ENCODE peak calls at places on chromosome 17, in eight cellular contexts. N, J, D, O, M, B, Q and A are unnamed samples.

GRCh38 chr17:9232591-9233270 is 211.4 kb downstream of the NTN1 start:
- DNase-seq in N (no peak), J (no peak), D (no peak), O (peak; percentile 51), M (no peak), B (no peak), Q (peak; percentile 86), A (no peak)

GRCh38 chr17:27495460-27495859 is 39.2 kb downstream of the KSR1 start:
- DNase-seq in N (no peak), J (no peak), D (no peak), O (no peak), M (no peak), B (no peak), Q (no peak), A (no peak)

GRCh38 chr17:535165-535564 is 179.5 kb downstream of the VPS53 start:
- DNase-seq in N (no peak), J (no peak), D (no peak), O (no peak), M (no peak), B (no peak), Q (no peak), A (no peak)

GRCh38 chr17:30323895-30324319 is 9.9 kb downstream of the TMIGD1 start:
- DNase-seq in N (peak; percentile 49), J (no peak), D (no peak), O (no peak), M (peak; percentile 44), B (peak; percentile 37), Q (no peak), A (peak; percentile 53)

GRCh38 chr17:40399185-40399584 is 18.5 kb downstream of the TOP2A start:
- DNase-seq in N (peak; percentile 52), J (no peak), D (peak; percentile 72), O (no peak), M (no peak), B (no peak), Q (no peak), A (no peak)

GRCh38 chr17:72373910-72374741 is 253.3 kb downstream of the SOX9 start:
- DNase-seq in N (peak; percentile 62), J (peak; percentile 16), D (peak; percentile 37), O (no peak), M (no peak), B (no peak), Q (no peak), A (no peak)

GRCh38 chr17:61766520-61766919 is 96.8 kb downstream of the BRIP1 start:
- DNase-seq in N (peak; percentile 3), J (no peak), D (no peak), O (no peak), M (no peak), B (no peak), Q (no peak), A (no peak)

GRCh38 chr17:12545877-12546513 is 119.7 kb upstream of the MYOCD start:
- DNase-seq in N (peak; percentile 38), J (no peak), D (peak; percentile 68), O (no peak), M (peak; percentile 44), B (no peak), Q (no peak), A (no peak)

GRCh38 chr17:82247856-82248671 is 19.2 kb downstream of the SLC16A3 start:
- DNase-seq in N (no peak), J (no peak), D (no peak), O (peak; percentile 32), M (no peak), B (no peak), Q (no peak), A (no peak)

GRCh38 chr17:78133971-78134898 is 3.7 kb downstream of the TMC8 start:
- DNase-seq in N (no peak), J (no peak), D (peak; percentile 87), O (no peak), M (peak; percentile 43), B (peak; percentile 76), Q (no peak), A (peak; percentile 88)

GRCh38 chr17:45253879-45254278 is 8.0 kb downstream of the SPATA32 start:
- DNase-seq in N (no peak), J (no peak), D (no peak), O (no peak), M (no peak), B (no peak), Q (no peak), A (no peak)

GRCh38 chr17:44793885-44794698 is 35.3 kb downstream of the ADAM11 start:
- DNase-seq in N (no peak), J (no peak), D (no peak), O (no peak), M (no peak), B (no peak), Q (no peak), A (no peak)

GRCh38 chr17:75012320-75013076 is at the start of gene MRPL58:
- DNase-seq in N (peak; percentile 92), J (peak; percentile 85), D (peak; percentile 95), O (peak; percentile 90), M (peak; percentile 53), B (peak; percentile 84), Q (peak; percentile 85), A (peak; percentile 79)

GRCh38 chr17:33892677-33893076 is 362.4 kb upstream of the CCL2 start:
- DNase-seq in N (no peak), J (no peak), D (peak; percentile 12), O (no peak), M (no peak), B (no peak), Q (no peak), A (no peak)

GRCh38 chr17:62823111-62823895 is 15.2 kb upstream of the MARCHF10 start:
- DNase-seq in N (peak; percentile 41), J (no peak), D (no peak), O (no peak), M (no peak), B (no peak), Q (no peak), A (no peak)

GRCh38 chr17:74325743-74326379 is at the start of gene KIF19:
- DNase-seq in N (peak; percentile 17), J (peak; percentile 56), D (peak; percentile 85), O (peak; percentile 81), M (no peak), B (peak; percentile 55), Q (no peak), A (no peak)

GRCh38 chr17:8826808-8827435 is 27.8 kb upstream of the MFSD6L start:
- DNase-seq in N (no peak), J (no peak), D (no peak), O (no peak), M (no peak), B (no peak), Q (no peak), A (no peak)

GRCh38 chr17:18981642-18982424 is 22.7 kb downstream of the FAM83G start:
- DNase-seq in N (peak; percentile 83), J (no peak), D (peak; percentile 30), O (no peak), M (no peak), B (peak; percentile 92), Q (no peak), A (peak; percentile 81)

GRCh38 chr17:48427598-48427997 is 2.4 kb downstream of the SKAP1 start:
- DNase-seq in N (no peak), J (no peak), D (no peak), O (no peak), M (no peak), B (no peak), Q (no peak), A (no peak)

GRCh38 chr17:81114694-81115093 is 50.6 kb upstream of the PVALEF start:
- DNase-seq in N (no peak), J (no peak), D (no peak), O (no peak), M (no peak), B (no peak), Q (no peak), A (no peak)

GRCh38 chr17:40343126-40344119 is 21.1 kb downstream of the GJD3 start:
- DNase-seq in N (no peak), J (peak; percentile 66), D (peak; percentile 60), O (no peak), M (no peak), B (no peak), Q (no peak), A (no peak)

DNA sequence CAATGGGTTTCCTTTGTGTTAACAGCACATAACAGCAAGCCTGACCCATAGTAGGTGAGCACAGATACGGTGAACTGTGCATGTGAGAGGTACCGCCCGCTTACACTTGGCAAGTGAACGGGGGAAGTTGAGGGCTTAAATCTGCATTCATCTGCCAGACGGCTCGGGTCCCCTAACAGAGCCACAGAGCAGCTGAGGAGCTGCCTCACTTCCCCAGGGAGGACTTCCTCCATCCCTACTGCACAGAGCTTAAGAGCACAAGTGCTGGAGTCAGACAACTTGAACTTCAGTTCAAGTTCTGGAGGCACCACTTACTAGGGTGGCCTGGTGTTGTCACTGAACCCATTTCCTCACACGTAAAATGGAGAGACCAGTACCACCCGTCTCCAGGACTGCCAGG is 13.4 kb downstream of the RAB5C start:
- DNase-seq in N (no peak), J (no peak), D (no peak), O (peak; percentile 55), M (no peak), B (no peak), Q (no peak), A (no peak)
- H3K4me1 ChIP-seq in N (peaks cover 14% of the 10 kb centered on the region), J (peaks cover 72% of the 10 kb centered on the region), D (peaks cover 11% of the 10 kb centered on the region), O (peaks cover 7% of the 10 kb centered on the region), M (peaks cover 29% of the 10 kb centered on the region), B (peaks cover 54% of the 10 kb centered on the region), Q (no peaks in the 10 kb centered on the region), A (peaks cover 13% of the 10 kb centered on the region)

DNA sequence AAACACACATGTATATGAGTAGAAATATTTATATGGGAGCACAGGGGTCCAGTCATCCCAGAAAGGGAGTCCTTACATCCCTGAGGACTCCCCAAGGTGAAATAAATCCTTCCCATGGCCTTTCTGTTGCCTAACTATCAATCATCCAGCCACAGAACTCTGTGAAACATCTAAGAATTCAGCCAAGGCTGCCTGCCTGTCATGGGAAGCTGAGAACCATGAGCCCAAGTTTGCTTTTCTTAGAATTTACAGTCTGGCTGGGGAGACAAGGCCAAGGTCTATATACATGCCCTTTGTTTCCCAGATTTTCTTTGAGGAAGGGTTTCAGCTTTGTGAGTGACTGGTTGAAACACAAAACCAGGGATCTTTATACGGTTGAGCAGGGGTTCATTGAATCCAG is 15.8 kb downstream of the MYL4 start:
- DNase-seq in N (peak; percentile 41), J (no peak), D (no peak), O (no peak), M (no peak), B (no peak), Q (no peak), A (no peak)
- H3K4me1 ChIP-seq in N (peaks cover 9% of the 10 kb centered on the region), J (peaks cover 56% of the 10 kb centered on the region), D (peaks cover 10% of the 10 kb centered on the region), O (peaks cover 6% of the 10 kb centered on the region), M (peaks cover 8% of the 10 kb centered on the region), B (peaks cover 37% of the 10 kb centered on the region), Q (peaks cover 15% of the 10 kb centered on the region), A (peaks cover 19% of the 10 kb centered on the region)

GRCh38 chr17:21210411-21211076 is 3.4 kb downstream of the TMEM11 start:
- DNase-seq in N (no peak), J (no peak), D (peak; percentile 38), O (no peak), M (no peak), B (no peak), Q (no peak), A (no peak)
- H3K4me1 ChIP-seq in N (peaks cover 11% of the 10 kb centered on the region), J (peaks cover 94% of the 10 kb centered on the region), D (peaks cover 24% of the 10 kb centered on the region), O (peaks cover 9% of the 10 kb centered on the region), M (peaks cover 27% of the 10 kb centered on the region), B (peaks cover 61% of the 10 kb centered on the region), Q (peaks cover 8% of the 10 kb centered on the region), A (peaks cover 31% of the 10 kb centered on the region)

GRCh38 chr17:2058521-2059124 is 3.7 kb downstream of the HIC1 start:
- DNase-seq in N (peak; percentile 67), J (peak; percentile 85), D (no peak), O (peak; percentile 93), M (peak; percentile 69), B (peak; percentile 88), Q (peak; percentile 84), A (peak; percentile 89)
- H3K4me1 ChIP-seq in N (peaks cover 41% of the 10 kb centered on the region), J (peaks cover 94% of the 10 kb centered on the region), D (peaks cover 12% of the 10 kb centered on the region), O (peaks cover 3% of the 10 kb centered on the region), M (peaks cover 61% of the 10 kb centered on the region), B (peaks cover 74% of the 10 kb centered on the region), Q (peaks cover 3% of the 10 kb centered on the region), A (peaks cover 75% of the 10 kb centered on the region)